ENCODE peak calls at places on chromosomes 16 and 17, in eight cellular contexts. E is GM12891, Y is suprapubic skin, W is GM12892, X is lower leg skin, J is sigmoid colon, Q is stomach, M is body of pancreas. C is an unnamed sample.

GRCh38 chr16:85149776-85150175 is 37.5 kb upstream of the CIBAR2 start:
- DNase-seq in E (no peak), Y (no peak), W (no peak), X (peak; percentile 82), J (peak; percentile 93), Q (peak; percentile 74), M (peak; percentile 61), C (no peak)

GRCh38 chr16:1071561-1072225 is 854 bp upstream of the SSTR5 start:
- DNase-seq in E (no peak), Y (no peak), W (no peak), X (no peak), J (no peak), Q (no peak), M (peak; percentile 16), C (no peak)

GRCh38 chr17:2796164-2797140 is at the start of gene RAP1GAP2:
- DNase-seq in E (no peak), Y (no peak), W (no peak), X (peak; percentile 92), J (peak; percentile 77), Q (peak; percentile 69), M (peak; percentile 70), C (no peak)

GRCh38 chr17:78322327-78322857 is 37.5 kb downstream of the SOCS3 start:
- DNase-seq in E (no peak), Y (no peak), W (no peak), X (no peak), J (no peak), Q (no peak), M (no peak), C (no peak)

GRCh38 chr17:47762733-47763132 is 29.7 kb downstream of the TBX21 start:
- DNase-seq in E (no peak), Y (no peak), W (no peak), X (no peak), J (no peak), Q (no peak), M (no peak), C (no peak)

GRCh38 chr17:12296120-12296727 is 275.5 kb downstream of the MAP2K4 start:
- DNase-seq in E (no peak), Y (no peak), W (no peak), X (no peak), J (no peak), Q (no peak), M (no peak), C (no peak)

GRCh38 chr17:28342313-28342712 is 6.8 kb downstream of the TNFAIP1 start:
- DNase-seq in E (no peak), Y (no peak), W (no peak), X (no peak), J (no peak), Q (no peak), M (no peak), C (no peak)

GRCh38 chr17:58541249-58541648 is 26.8 kb upstream of the MTMR4 start:
- DNase-seq in E (no peak), Y (no peak), W (no peak), X (peak; percentile 26), J (no peak), Q (no peak), M (no peak), C (no peak)

GRCh38 chr16:66427036-66427446 is at the start of gene BEAN1:
- DNase-seq in E (no peak), Y (peak; percentile 66), W (no peak), X (peak; percentile 75), J (peak; percentile 52), Q (no peak), M (peak; percentile 9), C (no peak)

GRCh38 chr16:50593410-50594139 is 45.4 kb downstream of the NKD1 start:
- DNase-seq in E (no peak), Y (no peak), W (no peak), X (no peak), J (no peak), Q (no peak), M (no peak), C (no peak)

GRCh38 chr17:3857261-3858105 is 11.4 kb upstream of the NCBP3 start:
- DNase-seq in E (no peak), Y (no peak), W (no peak), X (no peak), J (peak; percentile 40), Q (no peak), M (peak; percentile 55), C (no peak)

GRCh38 chr16:19522369-19523159 is 666 bp upstream of the GDE1 start:
- DNase-seq in E (no peak), Y (no peak), W (no peak), X (no peak), J (no peak), Q (no peak), M (no peak), C (no peak)

GRCh38 chr17:60664022-60664421 is 13.6 kb upstream of the BCAS3 start:
- DNase-seq in E (no peak), Y (no peak), W (no peak), X (no peak), J (no peak), Q (no peak), M (no peak), C (no peak)

GRCh38 chr17:38749222-38750043 is 1.3 kb upstream of the PCGF2 start:
- DNase-seq in E (no peak), Y (peak; percentile 91), W (no peak), X (peak; percentile 97), J (peak; percentile 95), Q (peak; percentile 81), M (peak; percentile 83), C (peak; percentile 74)

GRCh38 chr16:72426416-72426815 is 254.5 kb upstream of the PMFBP1 start:
- DNase-seq in E (no peak), Y (no peak), W (no peak), X (no peak), J (no peak), Q (no peak), M (no peak), C (no peak)

GRCh38 chr17:7356072-7356549 is 1.2 kb downstream of the TMEM95 start:
- DNase-seq in E (peak; percentile 83), Y (peak; percentile 90), W (peak; percentile 85), X (peak; percentile 96), J (peak; percentile 90), Q (peak; percentile 89), M (peak; percentile 86), C (peak; percentile 84)

GRCh38 chr16:21194771-21195301 is 16.5 kb downstream of the ZP2 start:
- DNase-seq in E (no peak), Y (no peak), W (no peak), X (no peak), J (no peak), Q (no peak), M (no peak), C (no peak)

GRCh38 chr16:22257440-22257839 is 39.8 kb upstream of the POLR3E start:
- DNase-seq in E (no peak), Y (no peak), W (no peak), X (no peak), J (no peak), Q (no peak), M (no peak), C (no peak)

GRCh38 chr16:8184854-8185253 is 405.5 kb downstream of the TMEM114 start:
- DNase-seq in E (no peak), Y (no peak), W (no peak), X (no peak), J (no peak), Q (no peak), M (no peak), C (no peak)

GRCh38 chr16:30896203-30896889 is at the start of gene CTF1:
- DNase-seq in E (no peak), Y (peak; percentile 85), W (no peak), X (peak; percentile 92), J (peak; percentile 93), Q (peak; percentile 56), M (peak; percentile 58), C (peak; percentile 84)

GRCh38 chr16:79563919-79564318 is 36.6 kb downstream of the MAF start:
- DNase-seq in E (no peak), Y (no peak), W (no peak), X (no peak), J (no peak), Q (no peak), M (no peak), C (no peak)

GRCh38 chr17:59332890-59333377 is 1.5 kb downstream of the YPEL2 start:
- DNase-seq in E (no peak), Y (no peak), W (no peak), X (peak; percentile 87), J (peak; percentile 75), Q (peak; percentile 33), M (peak; percentile 69), C (no peak)

GRCh38 chr17:68457168-68457538 is at the start of gene WIPI1:
- DNase-seq in E (no peak), Y (peak; percentile 89), W (no peak), X (peak; percentile 92), J (peak; percentile 82), Q (no peak), M (peak; percentile 61), C (no peak)
- TF ChIP-seq POLR2A in E (no peak), Y (peak; percentile 37), W (no peak), X (peak; percentile 54), J (peak; percentile 42), Q (no peak), M (no peak), C (peak; percentile 46)

GRCh38 chr16:11639925-11640899 is 28.0 kb upstream of the SNN start:
- DNase-seq in E (no peak), Y (peak; percentile 88), W (no peak), X (peak; percentile 96), J (peak; percentile 93), Q (peak; percentile 73), M (peak; percentile 95), C (peak; percentile 50)
- TF ChIP-seq POLR2A in E (no peak), Y (no peak), W (no peak), X (no peak), J (no peak), Q (no peak), M (peak; percentile 59), C (no peak)

GRCh38 chr17:44205962-44206824 is 6.5 kb upstream of the ATXN7L3 start:
- DNase-seq in E (no peak), Y (no peak), W (no peak), X (no peak), J (no peak), Q (no peak), M (no peak), C (no peak)
- TF ChIP-seq POLR2A in E (peak; percentile 49), Y (no peak), W (peak; percentile 40), X (no peak), J (no peak), Q (no peak), M (no peak), C (no peak)

GRCh38 chr17:76709077-76709950 is 1.5 kb downstream of the MXRA7 start:
- DNase-seq in E (no peak), Y (peak; percentile 88), W (no peak), X (peak; percentile 95), J (peak; percentile 96), Q (peak; percentile 50), M (peak; percentile 83), C (peak; percentile 94)
- TF ChIP-seq POLR2A in E (no peak), Y (no peak), W (no peak), X (no peak), J (peak; percentile 48), Q (no peak), M (peak; percentile 80), C (peak; percentile 84)

DNA sequence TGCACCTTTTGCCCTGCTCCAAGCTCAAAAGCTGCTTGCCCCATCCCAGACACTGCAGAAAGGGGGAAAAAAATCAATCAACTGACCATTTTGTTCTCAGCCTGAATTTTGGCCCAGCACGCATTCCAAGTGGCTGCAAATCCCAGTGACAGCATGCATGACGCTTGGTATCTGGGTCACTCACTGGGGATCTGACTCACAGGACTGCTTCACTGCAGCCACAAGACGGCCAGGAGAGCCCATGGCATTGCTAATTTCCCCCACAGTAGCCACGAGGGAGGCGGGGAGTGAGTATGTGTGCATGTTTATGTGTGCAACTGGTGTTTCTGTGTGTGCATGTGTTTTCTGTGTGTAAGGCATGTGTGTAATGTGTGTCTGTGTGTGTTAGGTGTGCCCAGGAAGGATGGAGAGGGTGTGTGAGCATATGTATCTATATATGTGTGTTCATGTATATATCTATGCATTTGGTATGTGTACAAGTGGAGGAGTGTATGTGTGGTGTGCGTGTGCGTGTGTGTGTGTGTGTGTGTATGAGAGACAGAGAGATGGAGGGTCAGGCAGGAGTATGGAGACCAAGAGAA is 33.8 kb downstream of the SDK2 start:
- DNase-seq in E (no peak), Y (no peak), W (no peak), X (no peak), J (no peak), Q (no peak), M (no peak), C (no peak)
- TF ChIP-seq POLR2A in E (no peak), Y (no peak), W (no peak), X (no peak), J (no peak), Q (no peak), M (no peak), C (no peak)

C was measured in H54.